ENCODE peak calls at places on chromosomes 7 and 10, in five cellular contexts. Q, S, D, R and Z are unnamed samples.

GRCh38 chr7:137992042-137992737 is 9.7 kb downstream of the CREB3L2 start:
- DNase-seq in Q (peak), S (no peak), D (peak), R (no peak), Z (peak)

GRCh38 chr7:143416565-143417149 is 8.0 kb upstream of the EPHA1 start:
- DNase-seq in Q (peak), S (no peak), D (peak), R (peak), Z (peak)

GRCh38 chr7:33986951-33987948 is 81.9 kb downstream of the BMPER start:
- DNase-seq in Q (peak), S (no peak), D (peak), R (no peak), Z (peak)

GRCh38 chr10:1289591-1289990 is 233.4 kb downstream of the WDR37 start:
- DNase-seq in Q (no peak), S (no peak), D (peak), R (no peak), Z (no peak)

GRCh38 chr7:128084896-128085608 is 53.8 kb upstream of the LRRC4 start:
- DNase-seq in Q (peak), S (no peak), D (no peak), R (no peak), Z (peak)

GRCh38 chr7:44138698-44139097 is 2.4 kb downstream of the MYL7 start:
- DNase-seq in Q (no peak), S (no peak), D (no peak), R (no peak), Z (no peak)

GRCh38 chr7:101479217-101479616 is 116.5 kb downstream of the COL26A1 start:
- DNase-seq in Q (no peak), S (no peak), D (no peak), R (no peak), Z (no peak)

GRCh38 chr10:3173173-3173878 is 744 bp upstream of the PITRM1 start:
- DNase-seq in Q (no peak), S (peak), D (peak), R (no peak), Z (no peak)

GRCh38 chr7:71266912-71267311 is 135.0 kb downstream of the GALNT17 start:
- DNase-seq in Q (no peak), S (no peak), D (no peak), R (no peak), Z (no peak)

GRCh38 chr7:100863406-100863950 is 3.7 kb upstream of the TRIP6 start:
- DNase-seq in Q (peak), S (no peak), D (no peak), R (no peak), Z (no peak)

GRCh38 chr10:5538446-5538845 is 13.7 kb downstream of the CALML3 start:
- DNase-seq in Q (peak), S (no peak), D (peak), R (no peak), Z (peak)

GRCh38 chr7:15832996-15833395 is 146.5 kb upstream of the MEOX2 start:
- DNase-seq in Q (peak), S (no peak), D (no peak), R (no peak), Z (no peak)

GRCh38 chr10:132677096-132677904 is 108.6 kb downstream of the NKX6-2 start:
- DNase-seq in Q (no peak), S (peak), D (no peak), R (no peak), Z (no peak)

GRCh38 chr7:915291-916218 is 38.9 kb downstream of the ADAP1 start:
- DNase-seq in Q (no peak), S (no peak), D (no peak), R (no peak), Z (no peak)

GRCh38 chr7:155865830-155866545 is 53.7 kb upstream of the SHH start:
- DNase-seq in Q (no peak), S (no peak), D (no peak), R (no peak), Z (no peak)

GRCh38 chr7:22114440-22114981 is 168.8 kb upstream of the CDCA7L start:
- DNase-seq in Q (no peak), S (no peak), D (no peak), R (no peak), Z (no peak)

GRCh38 chr7:39091774-39092173 is 114.1 kb downstream of the POU6F2 start:
- DNase-seq in Q (no peak), S (no peak), D (no peak), R (no peak), Z (no peak)

GRCh38 chr10:53331460-53331859 is 558.9 kb upstream of the MBL2 start:
- DNase-seq in Q (no peak), S (no peak), D (no peak), R (no peak), Z (no peak)

GRCh38 chr7:148110097-148110868 is 480.3 kb upstream of the C7orf33 start:
- DNase-seq in Q (peak), S (peak), D (no peak), R (no peak), Z (no peak)

GRCh38 chr7:123994449-123994848 is 38.4 kb downstream of the TMEM229A start:
- DNase-seq in Q (no peak), S (no peak), D (no peak), R (no peak), Z (no peak)

GRCh38 chr10:118729641-118730258 is 25.0 kb downstream of the CACUL1 start:
- DNase-seq in Q (peak), S (no peak), D (peak), R (peak), Z (no peak)

GRCh38 chr10:59234814-59235429 is 58.5 kb downstream of the PHYHIPL start:
- DNase-seq in Q (peak), S (no peak), D (peak), R (no peak), Z (peak)

GRCh38 chr10:126528320-126528835 is 140.1 kb upstream of the ADAM12 start:
- DNase-seq in Q (no peak), S (no peak), D (peak), R (no peak), Z (no peak)

GRCh38 chr10:77233466-77233865 is 404.1 kb downstream of the KCNMA1 start:
- DNase-seq in Q (no peak), S (no peak), D (no peak), R (no peak), Z (no peak)

GRCh38 chr7:114375914-114376313 is 38.7 kb upstream of the FOXP2 start:
- DNase-seq in Q (no peak), S (no peak), D (peak), R (no peak), Z (no peak)

GRCh38 chr10:118511720-118512119 is 83.7 kb downstream of the PRLHR start:
- DNase-seq in Q (no peak), S (no peak), D (no peak), R (no peak), Z (no peak)

GRCh38 chr10:78401882-78402367 is 368.3 kb downstream of the RPS24 start:
- DNase-seq in Q (peak), S (peak), D (no peak), R (no peak), Z (no peak)

GRCh38 chr10:15106352-15107013 is 9.3 kb downstream of the RPP38 start:
- DNase-seq in Q (peak), S (peak), D (peak), R (peak), Z (peak)

GRCh38 chr7:128900237-128900636 is 10.3 kb downstream of the KCP start:
- DNase-seq in Q (no peak), S (no peak), D (no peak), R (no peak), Z (no peak)

GRCh38 chr7:157032128-157032527 is 21.7 kb upstream of the MNX1 start:
- DNase-seq in Q (no peak), S (no peak), D (no peak), R (no peak), Z (no peak)

GRCh38 chr7:55641273-55641691 is 69.0 kb upstream of the VOPP1 start:
- DNase-seq in Q (peak), S (peak), D (peak), R (peak), Z (peak)

GRCh38 chr7:129343099-129343700 is 91.0 kb upstream of the STRIP2 start:
- DNase-seq in Q (peak), S (no peak), D (peak), R (peak), Z (peak)

GRCh38 chr7:14294637-14295036 is 305.2 kb upstream of the ETV1 start:
- DNase-seq in Q (no peak), S (no peak), D (no peak), R (no peak), Z (no peak)

GRCh38 chr7:39480901-39481300 is 85.3 kb upstream of the YAE1 start:
- DNase-seq in Q (no peak), S (no peak), D (no peak), R (no peak), Z (no peak)

GRCh38 chr7:141675431-141676210 is 26.3 kb downstream of the DENND11 start:
- DNase-seq in Q (no peak), S (no peak), D (no peak), R (no peak), Z (no peak)

GRCh38 chr7:2437136-2437535 is 33.7 kb downstream of the CHST12 start:
- DNase-seq in Q (no peak), S (no peak), D (peak), R (no peak), Z (no peak)

DNA sequence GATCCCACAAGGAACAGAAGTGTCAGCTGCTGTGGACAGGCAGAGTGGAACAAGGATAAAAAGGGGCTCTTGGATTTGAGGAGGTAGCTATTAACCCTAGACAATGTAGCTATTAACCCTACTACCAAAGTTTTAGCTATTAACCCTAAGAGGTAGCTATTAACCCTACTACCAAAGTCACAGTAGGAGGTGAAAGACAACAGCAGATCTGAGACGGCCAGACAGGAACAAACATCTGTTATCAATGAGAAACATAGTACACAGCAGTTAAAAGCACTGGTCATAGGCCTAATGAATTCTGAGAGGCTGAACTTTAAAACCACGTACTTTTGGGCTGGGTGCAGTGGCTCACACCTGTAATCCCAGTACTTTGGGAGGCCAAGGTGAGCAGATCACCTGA is 11.9 kb downstream of the ERCC6 start:
- DNase-seq in Q (no peak), S (no peak), D (no peak), R (no peak), Z (no peak)
- TF ChIP-seq CTCF in Q (no peak), S (no peak), D (no peak), R (no peak), Z (no peak)

GRCh38 chr7:36117201-36117840 is 35.7 kb upstream of the EEPD1 start:
- DNase-seq in Q (no peak), S (no peak), D (no peak), R (no peak), Z (no peak)

GRCh38 chr7:36112969-36113368 is 40.1 kb upstream of the EEPD1 start:
- DNase-seq in Q (no peak), S (no peak), D (no peak), R (no peak), Z (no peak)

GRCh38 chr7:36115448-36116321 is 37.4 kb upstream of the EEPD1 start:
- DNase-seq in Q (peak), S (no peak), D (peak), R (peak), Z (peak)

GRCh38 chr7:36116347-36117200 is 36.5 kb upstream of the EEPD1 start:
- DNase-seq in Q (no peak), S (no peak), D (peak), R (no peak), Z (peak)

GRCh38 chr7:36114355-36114754 is 38.7 kb upstream of the EEPD1 start:
- DNase-seq in Q (no peak), S (no peak), D (peak), R (no peak), Z (no peak)
- TF ChIP-seq CTCF in Q (no peak), S (no peak), D (no peak), R (no peak), Z (no peak)

GRCh38 chr7:83791737-83792136 is 142.8 kb upstream of the SEMA3E start:
- DNase-seq in Q (no peak), S (no peak), D (no peak), R (no peak), Z (no peak)
- TF ChIP-seq CTCF in Q (no peak), S (no peak), D (no peak), R (no peak), Z (no peak)

GRCh38 chr7:132001166-132001565 is 444.7 kb upstream of the PODXL start:
- DNase-seq in Q (no peak), S (no peak), D (no peak), R (no peak), Z (no peak)

GRCh38 chr7:132009778-132010177 is 453.4 kb upstream of the PODXL start:
- DNase-seq in Q (peak), S (no peak), D (no peak), R (no peak), Z (no peak)

GRCh38 chr7:131999193-131999592 is 442.8 kb upstream of the PODXL start:
- DNase-seq in Q (no peak), S (no peak), D (no peak), R (no peak), Z (no peak)

GRCh38 chr7:132002343-132002968 is 446.0 kb upstream of the PODXL start:
- DNase-seq in Q (no peak), S (no peak), D (peak), R (no peak), Z (no peak)

GRCh38 chr7:132004528-132004927 is 448.1 kb upstream of the PODXL start:
- DNase-seq in Q (peak), S (no peak), D (peak), R (no peak), Z (peak)
- TF ChIP-seq CTCF in Q (peak), S (no peak), D (no peak), R (no peak), Z (peak)

GRCh38 chr7:30625283-30625682 is 30.6 kb downstream of the GARS1 start:
- DNase-seq in Q (peak), S (no peak), D (no peak), R (no peak), Z (no peak)
- TF ChIP-seq CTCF in Q (no peak), S (no peak), D (no peak), R (no peak), Z (peak)